ENCODE peak calls at places on chromosomes 16 and 17, in six cellular contexts. R is keratinocyte, U is astrocyte, A is AG10803, Y is MCF 10A, E is cardiac muscle cell. Z is an unnamed sample.
A peak's percentile ranks its signal among the peaks of the same experiment; 100 is the strongest.

GRCh38 chr17:77959216-77959925 is 868 bp downstream of the TNRC6C start:
- DNase-seq in R (no peak), U (no peak), A (no peak), Y (no peak), E (peak; percentile 44), Z (peak; percentile 48)

GRCh38 chr17:8041249-8041928 is 2.5 kb downstream of the ALOX15B start:
- DNase-seq in R (no peak), U (peak; percentile 47), A (peak; percentile 75), Y (peak; percentile 91), E (peak; percentile 62), Z (no peak)

GRCh38 chr17:78736526-78737079 is 45.5 kb downstream of the CYTH1 start:
- DNase-seq in R (peak; percentile 81), U (no peak), A (no peak), Y (peak; percentile 88), E (peak; percentile 48), Z (no peak)

GRCh38 chr16:9124908-9125584 is 33.6 kb downstream of the HAPSTR1 start:
- DNase-seq in R (no peak), U (no peak), A (no peak), Y (no peak), E (no peak), Z (no peak)

GRCh38 chr16:78240459-78241222 is 141.2 kb downstream of the WWOX start:
- DNase-seq in R (no peak), U (no peak), A (no peak), Y (peak; percentile 50), E (no peak), Z (no peak)

GRCh38 chr17:64984776-64985521 is 65.7 kb upstream of the LRRC37A3 start:
- DNase-seq in R (no peak), U (peak; percentile 29), A (peak; percentile 62), Y (no peak), E (no peak), Z (no peak)

GRCh38 chr16:89633064-89633631 is 19.7 kb downstream of the DPEP1 start:
- DNase-seq in R (peak; percentile 71), U (peak; percentile 62), A (peak; percentile 87), Y (peak; percentile 59), E (no peak), Z (no peak)

GRCh38 chr16:75385507-75386152 is 47.7 kb downstream of the CFDP1 start:
- DNase-seq in R (peak; percentile 46), U (peak; percentile 73), A (peak; percentile 90), Y (peak; percentile 85), E (peak; percentile 80), Z (no peak)

GRCh38 chr17:60989439-60989838 is 311.8 kb downstream of the BCAS3 start:
- DNase-seq in R (no peak), U (no peak), A (no peak), Y (no peak), E (no peak), Z (no peak)

GRCh38 chr17:21167303-21167702 is 40.5 kb downstream of the DHRS7B start:
- DNase-seq in R (no peak), U (peak; percentile 6), A (peak; percentile 85), Y (no peak), E (no peak), Z (no peak)

GRCh38 chr16:31181102-31181830 is 1.3 kb downstream of the FUS start:
- DNase-seq in R (no peak), U (no peak), A (no peak), Y (peak; percentile 51), E (no peak), Z (peak; percentile 41)

GRCh38 chr16:65069090-65069489 is 52.8 kb downstream of the CDH11 start:
- DNase-seq in R (no peak), U (peak; percentile 93), A (peak; percentile 87), Y (peak; percentile 65), E (no peak), Z (no peak)

GRCh38 chr17:78129385-78130079 is 977 bp upstream of the TMC6 start:
- DNase-seq in R (no peak), U (no peak), A (no peak), Y (no peak), E (no peak), Z (no peak)

GRCh38 chr16:87119168-87119567 is 198.0 kb downstream of the C16orf95 start:
- DNase-seq in R (no peak), U (no peak), A (no peak), Y (no peak), E (no peak), Z (no peak)

GRCh38 chr16:8572919-8573724 is 17.2 kb downstream of the TMEM114 start:
- DNase-seq in R (peak; percentile 21), U (peak; percentile 12), A (peak; percentile 57), Y (peak; percentile 46), E (peak; percentile 41), Z (no peak)

GRCh38 chr16:24997665-24998064 is 17.5 kb downstream of the ARHGAP17 start:
- DNase-seq in R (no peak), U (no peak), A (no peak), Y (no peak), E (no peak), Z (no peak)

GRCh38 chr16:24998201-24998600 is 17.0 kb downstream of the ARHGAP17 start:
- DNase-seq in R (no peak), U (no peak), A (no peak), Y (no peak), E (no peak), Z (no peak)

GRCh38 chr16:24996731-24997130 is 18.4 kb downstream of the ARHGAP17 start:
- DNase-seq in R (no peak), U (no peak), A (no peak), Y (no peak), E (no peak), Z (no peak)

GRCh38 chr16:24999088-24999670 is 16.0 kb downstream of the ARHGAP17 start:
- DNase-seq in R (no peak), U (no peak), A (no peak), Y (no peak), E (no peak), Z (no peak)

GRCh38 chr16:24999856-25000447 is 15.2 kb downstream of the ARHGAP17 start:
- DNase-seq in R (no peak), U (peak; percentile 58), A (peak; percentile 47), Y (no peak), E (peak; percentile 46), Z (no peak)
- TF ChIP-seq CTCF in R (no peak), U (no peak), A (no peak), Y (no peak), E (no peak), Z (no peak)

GRCh38 chr16:81318711-81319110 is 3.9 kb downstream of the GAN start:
- DNase-seq in R (no peak), U (no peak), A (no peak), Y (no peak), E (no peak), Z (no peak)

GRCh38 chr16:81321039-81321438 is 6.3 kb downstream of the GAN start:
- DNase-seq in R (no peak), U (peak; percentile 16), A (no peak), Y (no peak), E (no peak), Z (no peak)

GRCh38 chr16:81316176-81316496 is 1.4 kb downstream of the GAN start:
- DNase-seq in R (no peak), U (no peak), A (no peak), Y (no peak), E (peak; percentile 22), Z (no peak)

GRCh38 chr16:81321537-81321936 is 6.8 kb downstream of the GAN start:
- DNase-seq in R (no peak), U (no peak), A (no peak), Y (no peak), E (no peak), Z (no peak)

GRCh38 chr16:81319221-81319912 is 4.6 kb downstream of the GAN start:
- DNase-seq in R (peak; percentile 17), U (peak; percentile 74), A (peak; percentile 81), Y (peak; percentile 26), E (peak; percentile 41), Z (no peak)
- TF ChIP-seq CTCF in R (no peak), U (no peak), A (no peak), Y (no peak), E (no peak), Z (no peak)

DNA sequence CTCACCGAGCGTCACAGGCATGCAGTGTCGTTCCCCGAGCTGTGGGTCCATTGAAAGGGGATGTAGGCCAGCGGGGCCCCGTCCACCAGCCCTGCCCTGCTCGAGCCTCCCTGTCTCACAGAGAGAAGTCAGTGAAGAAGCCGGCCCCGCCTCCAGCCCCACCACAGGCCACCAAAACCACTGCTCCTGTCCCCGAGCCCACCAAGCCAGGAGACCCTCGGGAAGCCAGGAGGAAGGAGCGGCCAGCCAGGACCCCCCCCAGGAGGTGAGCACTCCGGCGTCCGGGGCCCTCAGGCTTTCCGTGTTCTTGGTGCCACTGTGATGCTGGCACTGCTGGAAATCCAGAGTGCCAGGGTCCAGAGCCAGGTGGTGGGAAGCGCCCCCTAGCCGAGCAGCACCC is 13.9 kb upstream of the IL17C start:
- DNase-seq in R (no peak), U (no peak), A (no peak), Y (no peak), E (no peak), Z (no peak)
- TF ChIP-seq CTCF in R (no peak), U (no peak), A (no peak), Y (no peak), E (no peak), Z (no peak)

GRCh38 chr17:11144358-11145233 is 96.4 kb upstream of the SHISA6 start:
- DNase-seq in R (peak; percentile 11), U (no peak), A (peak; percentile 34), Y (peak; percentile 46), E (peak; percentile 75), Z (no peak)
- TF ChIP-seq CTCF in R (peak; percentile 75), U (peak; percentile 9), A (peak; percentile 54), Y (peak; percentile 74), E (peak; percentile 62), Z (peak; percentile 57)

GRCh38 chr16:68382296-68382718 is 66.0 kb downstream of the SMPD3 start:
- DNase-seq in R (no peak), U (no peak), A (no peak), Y (no peak), E (no peak), Z (no peak)
- TF ChIP-seq CTCF in R (peak; percentile 51), U (peak; percentile 6), A (peak; percentile 11), Y (peak; percentile 11), E (peak; percentile 19), Z (peak; percentile 40)

GRCh38 chr17:58085039-58085715 is 2.0 kb downstream of the DYNLL2 start:
- DNase-seq in R (no peak), U (no peak), A (no peak), Y (no peak), E (no peak), Z (no peak)
- TF ChIP-seq CTCF in R (no peak), U (no peak), A (no peak), Y (no peak), E (no peak), Z (no peak)